ENCODE peak calls at places on chromosomes 2 and 18, in seven cellular contexts. J is ovary, A is AG04449, L is MM.1S, D is lower leg skin, C is epithelial cell of esophagus, F is A549. X is an unnamed sample.

GRCh38 chr18:21557607-21558253 is 42.8 kb downstream of the ESCO1 start:
- DNase-seq in J (peak), L (no peak), F (no peak), D (no peak), C (peak), A (no peak), X (no peak)

GRCh38 chr2:186755066-186755465 is 61.2 kb downstream of the FAM171B start:
- DNase-seq in F (no peak), L (no peak), J (no peak), C (peak), D (no peak), A (no peak), X (no peak)

GRCh38 chr2:237859533-237860272 is at the start of gene RAMP1:
- DNase-seq in L (no peak), J (no peak), D (no peak), A (no peak), C (peak), F (no peak), X (no peak)

GRCh38 chr2:214902273-214902672 is 92.8 kb upstream of the BARD1 start:
- DNase-seq in L (peak), J (no peak), F (no peak), C (no peak), D (no peak), A (no peak), X (no peak)

GRCh38 chr2:8794923-8795825 is 42.2 kb downstream of the KIDINS220 start:
- DNase-seq in C (no peak), L (no peak), F (no peak), A (peak), D (no peak), J (no peak), X (peak)

GRCh38 chr2:128412181-128412871 is 93.7 kb upstream of the HS6ST1 start:
- DNase-seq in J (no peak), F (no peak), D (peak), L (no peak), C (no peak), A (no peak), X (no peak)

GRCh38 chr2:216308532-216308931 is 63.8 kb downstream of the MARCHF4 start:
- DNase-seq in F (no peak), C (no peak), L (no peak), D (no peak), A (peak), J (no peak), X (no peak)

GRCh38 chr2:68416081-68416675 is 50.9 kb downstream of the FBXO48 start:
- DNase-seq in J (no peak), C (peak), D (no peak), L (no peak), A (no peak), F (no peak), X (no peak)

GRCh38 chr2:168851674-168852320 is 38.4 kb downstream of the SPC25 start:
- DNase-seq in F (no peak), A (peak), L (no peak), J (peak), C (peak), D (no peak), X (peak)

GRCh38 chr2:180905002-180905401 is 75.4 kb upstream of the UBE2E3 start:
- DNase-seq in C (no peak), A (no peak), D (no peak), L (no peak), F (no peak), J (no peak), X (no peak)

GRCh38 chr2:165239230-165239629 is at the start of gene SCN2A:
- DNase-seq in D (no peak), F (no peak), L (peak), C (peak), A (no peak), J (no peak), X (peak)

GRCh38 chr2:217433522-217433921 is 569.3 kb downstream of the TNS1 start:
- DNase-seq in J (peak), L (no peak), D (no peak), C (no peak), F (no peak), A (no peak), X (no peak)

GRCh38 chr2:44430340-44430739 is 68.6 kb downstream of the CAMKMT start:
- DNase-seq in L (no peak), C (no peak), D (no peak), F (no peak), A (no peak), J (no peak), X (no peak)

GRCh38 chr2:77566131-77566530 is 44.0 kb upstream of the LRRTM4 start:
- DNase-seq in F (no peak), L (peak), J (no peak), D (no peak), A (no peak), C (no peak), X (no peak)

GRCh38 chr2:64404743-64405142 is 49.2 kb upstream of the LGALSL start:
- DNase-seq in A (no peak), F (no peak), C (no peak), L (no peak), J (peak), D (no peak), X (no peak)

GRCh38 chr2:188519133-188519532 is 227.5 kb downstream of the GULP1 start:
- DNase-seq in F (no peak), J (no peak), D (no peak), C (peak), A (no peak), L (no peak), X (peak)

GRCh38 chr18:11004294-11004693 is 145.1 kb downstream of the PIEZO2 start:
- DNase-seq in D (no peak), F (no peak), C (peak), L (no peak), A (no peak), J (no peak), X (no peak)

GRCh38 chr18:77056399-77057015 is 76.1 kb downstream of the MBP start:
- DNase-seq in J (no peak), F (no peak), L (no peak), D (peak), C (no peak), A (no peak), X (no peak)

GRCh38 chr2:43370705-43371104 is 144.3 kb upstream of the ZFP36L2 start:
- DNase-seq in L (no peak), D (no peak), J (no peak), C (no peak), A (no peak), F (no peak), X (no peak)

GRCh38 chr18:54360406-54360805 is 2.7 kb downstream of the C18orf54 start:
- DNase-seq in A (no peak), C (no peak), F (no peak), D (no peak), J (no peak), L (no peak), X (no peak)

GRCh38 chr2:205865794-205866490 is 183.6 kb downstream of the NRP2 start:
- DNase-seq in L (no peak), J (no peak), C (peak), A (no peak), F (no peak), D (peak), X (no peak)

GRCh38 chr2:189002079-189002478 is 27.9 kb downstream of the COL3A1 start:
- DNase-seq in J (no peak), F (peak), A (no peak), L (no peak), C (peak), D (no peak), X (peak)

DNA sequence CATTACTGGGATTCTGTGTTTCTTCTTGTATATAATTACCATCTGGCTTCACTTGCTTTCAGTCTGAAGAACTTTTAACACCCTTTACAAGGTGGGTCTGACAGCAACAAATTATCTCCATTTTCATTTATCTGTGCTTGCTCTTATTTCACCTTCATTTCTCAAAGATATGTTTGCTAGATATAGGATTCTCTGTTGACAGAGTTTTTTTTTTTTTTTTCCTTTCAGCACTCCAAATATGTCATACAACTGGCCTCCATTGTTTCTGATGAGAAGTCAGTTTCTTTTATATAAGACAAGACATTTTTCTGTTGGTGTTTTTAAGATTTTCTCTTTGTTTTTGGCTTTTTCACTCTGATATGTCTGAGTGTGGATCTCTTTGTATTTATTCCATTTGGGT is 59.3 kb upstream of the TACR1 start:
- DNase-seq in C (no peak), L (no peak), F (no peak), J (no peak), A (no peak), D (no peak), X (no peak)
- TF ChIP-seq CTCF in C (no peak), L (no peak), F (no peak), J (no peak), A (no peak), D (no peak), X (no peak)

DNA sequence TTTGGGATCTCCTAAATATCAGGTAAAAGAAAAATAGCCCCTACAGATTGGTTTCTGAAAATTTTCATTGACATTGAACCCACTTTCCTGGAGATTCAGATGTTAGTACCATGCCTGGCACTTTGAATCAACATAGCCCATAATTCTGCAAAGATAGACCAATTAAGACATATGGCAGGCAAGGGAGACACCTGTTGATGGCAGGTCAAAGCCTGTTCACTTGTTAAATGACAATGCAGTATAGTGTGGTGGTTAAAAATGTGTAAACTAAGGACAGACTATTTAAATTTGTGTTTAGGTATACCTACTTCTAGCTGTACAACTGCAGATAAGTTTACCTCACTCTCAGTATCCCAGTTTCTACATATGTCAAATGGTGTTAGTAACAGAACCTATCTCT is 178.1 kb upstream of the MMADHC start:
- DNase-seq in A (no peak), F (no peak), L (no peak), D (no peak), J (no peak), C (no peak), X (no peak)
- TF ChIP-seq CTCF in A (no peak), F (no peak), L (no peak), D (no peak), J (no peak), C (peak), X (no peak)

GRCh38 chr2:179263460-179264237 is 983 bp downstream of the SESTD1 start:
- DNase-seq in D (peak), A (no peak), L (peak), F (peak), J (peak), C (peak), X (peak)

GRCh38 chr2:179262077-179262660 is 2.5 kb downstream of the SESTD1 start:
- DNase-seq in C (no peak), J (no peak), D (no peak), L (no peak), A (no peak), F (no peak), X (no peak)

GRCh38 chr2:179260224-179260623 is 4.4 kb downstream of the SESTD1 start:
- DNase-seq in D (no peak), C (peak), A (no peak), L (no peak), J (no peak), F (no peak), X (no peak)

GRCh38 chr2:179263015-179263414 is 1.6 kb downstream of the SESTD1 start:
- DNase-seq in J (no peak), A (no peak), D (no peak), C (peak), F (no peak), L (no peak), X (no peak)

GRCh38 chr2:179261161-179261825 is 3.3 kb downstream of the SESTD1 start:
- DNase-seq in L (no peak), F (no peak), A (no peak), D (no peak), J (no peak), C (no peak), X (no peak)
- TF ChIP-seq CTCF in L (peak), F (no peak), A (no peak), D (no peak), J (no peak), C (no peak), X (peak)

GRCh38 chr2:233094614-233095013 is 34.5 kb downstream of the INPP5D start:
- DNase-seq in A (no peak), D (peak), C (no peak), J (no peak), L (no peak), F (no peak), X (no peak)

GRCh38 chr2:233101826-233102225 is 41.7 kb downstream of the INPP5D start:
- DNase-seq in F (no peak), D (no peak), A (no peak), J (no peak), L (no peak), C (no peak), X (no peak)

GRCh38 chr2:233100192-233100998 is 40.3 kb downstream of the INPP5D start:
- DNase-seq in C (no peak), L (peak), A (no peak), D (no peak), F (no peak), J (no peak), X (no peak)

GRCh38 chr2:233096006-233096405 is 35.9 kb downstream of the INPP5D start:
- DNase-seq in A (no peak), J (no peak), D (no peak), C (no peak), F (no peak), L (no peak), X (no peak)

GRCh38 chr2:233098615-233099014 is 38.5 kb downstream of the INPP5D start:
- DNase-seq in C (no peak), F (no peak), D (no peak), J (no peak), A (no peak), L (no peak), X (no peak)
- TF ChIP-seq CTCF in C (no peak), F (peak), D (no peak), J (no peak), A (peak), L (no peak), X (peak)

GRCh38 chr18:71189581-71189980 is 900.7 kb downstream of the SOCS6 start:
- DNase-seq in C (no peak), J (no peak), A (no peak), L (no peak), F (no peak), D (no peak), X (no peak)

DNA sequence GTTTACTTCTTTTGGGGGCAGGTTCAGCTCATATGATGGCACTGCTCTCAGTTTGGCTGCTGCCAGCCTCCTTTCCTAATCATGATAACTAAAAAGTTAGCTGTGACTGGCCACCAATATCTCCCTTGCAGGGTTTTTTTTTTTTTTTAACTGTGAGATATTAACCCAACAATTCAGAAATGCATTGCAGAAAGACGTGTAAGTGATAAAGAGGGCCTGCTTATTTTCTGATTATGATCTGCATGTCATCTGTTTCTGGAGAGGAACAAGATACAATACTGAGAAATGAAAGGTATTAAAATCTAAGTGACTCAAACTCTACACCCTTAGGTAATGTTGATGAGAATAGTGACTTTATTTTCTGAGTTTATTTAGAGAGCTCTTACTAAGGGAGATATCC is 905.6 kb downstream of the SOCS6 start:
- DNase-seq in D (no peak), F (no peak), L (no peak), J (no peak), A (no peak), C (no peak), X (no peak)
- TF ChIP-seq CTCF in D (no peak), F (no peak), L (no peak), J (no peak), A (no peak), C (no peak), X (no peak)

GRCh38 chr2:129887688-129888266 is 91.7 kb upstream of the RAB6C start:
- DNase-seq in F (no peak), A (no peak), D (peak), C (no peak), L (no peak), J (no peak), X (no peak)

GRCh38 chr2:129884221-129884786 is 95.2 kb upstream of the RAB6C start:
- DNase-seq in C (no peak), A (no peak), D (peak), L (no peak), F (no peak), J (no peak), X (no peak)

GRCh38 chr2:129888461-129888860 is 91.0 kb upstream of the RAB6C start:
- DNase-seq in D (peak), C (no peak), J (no peak), A (no peak), L (no peak), F (no peak), X (no peak)

GRCh38 chr2:129883121-129883520 is 96.3 kb upstream of the RAB6C start:
- DNase-seq in L (no peak), C (no peak), J (no peak), D (no peak), F (no peak), A (no peak), X (no peak)

GRCh38 chr2:129885735-129886134 is 93.7 kb upstream of the RAB6C start:
- DNase-seq in A (no peak), D (peak), J (no peak), L (no peak), F (no peak), C (no peak), X (no peak)
- TF ChIP-seq CTCF in A (no peak), D (no peak), J (no peak), L (no peak), F (no peak), C (no peak), X (no peak)

GRCh38 chr18:32021756-32022564 is 3.3 kb downstream of the RNF125 start:
- DNase-seq in D (no peak), A (no peak), F (no peak), J (no peak), L (no peak), C (no peak), X (no peak)

GRCh38 chr18:32018331-32019250 is at the start of gene RNF125:
- DNase-seq in C (peak), F (peak), L (peak), A (peak), J (peak), D (peak), X (peak)

GRCh38 chr18:32019251-32019943 is 772 bp downstream of the RNF125 start:
- DNase-seq in F (peak), C (peak), J (peak), D (peak), L (peak), A (no peak), X (no peak)
- TF ChIP-seq CTCF in F (no peak), C (no peak), J (no peak), D (no peak), L (peak), A (no peak), X (no peak)

GRCh38 chr2:52974127-52974526 is 793.5 kb upstream of the CHAC2 start:
- DNase-seq in J (no peak), D (no peak), C (no peak), A (no peak), F (no peak), L (no peak), X (no peak)

GRCh38 chr2:52976132-52976949 is 791.3 kb upstream of the CHAC2 start:
- DNase-seq in L (peak), A (no peak), D (no peak), C (peak), F (peak), J (no peak), X (no peak)
- TF ChIP-seq CTCF in L (peak), A (peak), D (no peak), C (peak), F (peak), J (no peak), X (peak)

X was measured in HFFc6.